ENCODE peak calls at places on chromosomes 11 and 22, in seven cellular contexts. F, B, M, W, X, Q and Y are unnamed samples.

GRCh38 chr22:27105142-27106025 is 448.0 kb downstream of the MIAT start:
- DNase-seq in B (no peak), W (peak; percentile 95), X (no peak), F (no peak), M (no peak), Q (no peak), Y (peak; percentile 75)

GRCh38 chr22:39634530-39635399 is 64.2 kb downstream of the CACNA1I start:
- DNase-seq in M (no peak), B (no peak), W (peak; percentile 79), X (no peak), Q (no peak), F (no peak), Y (peak; percentile 89)

GRCh38 chr11:100930185-100930778 is 199.3 kb downstream of the PGR start:
- DNase-seq in M (peak; percentile 6), Q (peak; percentile 72), F (peak; percentile 43), B (peak; percentile 8), W (peak; percentile 52), X (no peak), Y (peak; percentile 23)

GRCh38 chr22:26484360-26484706 is 656 bp downstream of the SRRD start:
- DNase-seq in Q (no peak), F (no peak), M (no peak), W (no peak), X (no peak), B (no peak), Y (peak; percentile 36)

GRCh38 chr11:87391501-87391900 is 353.8 kb downstream of the TMEM135 start:
- DNase-seq in F (no peak), M (no peak), W (no peak), X (no peak), Q (no peak), B (no peak), Y (no peak)

GRCh38 chr11:61347916-61348461 is 13.7 kb downstream of the CYB561A3 start:
- DNase-seq in W (peak; percentile 31), B (no peak), X (no peak), M (no peak), Q (no peak), F (no peak), Y (no peak)

GRCh38 chr11:72985645-72986044 is 156.5 kb downstream of the FCHSD2 start:
- DNase-seq in F (no peak), X (no peak), M (no peak), Q (no peak), B (no peak), W (no peak), Y (no peak)

GRCh38 chr11:113283881-113284280 is 30.5 kb upstream of the TTC12 start:
- DNase-seq in X (no peak), F (no peak), Q (no peak), B (no peak), M (no peak), W (no peak), Y (no peak)

GRCh38 chr11:55942785-55943392 is 6.7 kb upstream of the OR5I1 start:
- DNase-seq in X (no peak), Q (peak; percentile 64), F (peak; percentile 27), M (no peak), W (peak; percentile 1), B (no peak), Y (peak; percentile 2)

GRCh38 chr11:14554959-14555358 is 34.8 kb upstream of the PSMA1 start:
- DNase-seq in Q (no peak), X (no peak), W (no peak), M (no peak), F (no peak), B (peak; percentile 92), Y (no peak)

GRCh38 chr11:57513911-57514537 is 1.5 kb downstream of the SLC43A1 start:
- DNase-seq in M (peak; percentile 53), Q (peak; percentile 56), X (no peak), W (no peak), F (peak; percentile 31), B (peak; percentile 29), Y (peak; percentile 62)

GRCh38 chr22:24594569-24595120 is 1.8 kb upstream of the LRRC75B start:
- DNase-seq in X (no peak), F (no peak), B (no peak), Q (no peak), W (no peak), M (no peak), Y (no peak)